ENCODE peak calls at places on chromosome 1, in eight cellular contexts. One of them, this sample, is unnamed.
A peak's percentile ranks its signal among the peaks of the same experiment; 100 is the strongest.

GRCh38 chr1:110878993-110879392 is 6.0 kb downstream of the CD53 start:
- DNase-seq in glutamatergic neuron: no peak
- DNase-seq in suprapubic skin: no peak
- DNase-seq in GM23248: no peak
- DNase-seq in aorta: no peak
- DNase-seq in T-cell: no peak
- DNase-seq in germinal center: no peak
- DNase-seq in amygdala: no peak
- DNase-seq in this sample: no peak

GRCh38 chr1:213014642-213015041 is 1.0 kb downstream of the ANGEL2 start:
- DNase-seq in glutamatergic neuron: no peak
- DNase-seq in suprapubic skin: no peak
- DNase-seq in GM23248: peak; percentile 66
- DNase-seq in aorta: no peak
- DNase-seq in T-cell: no peak
- DNase-seq in germinal center: no peak
- DNase-seq in amygdala: no peak
- DNase-seq in this sample: peak; percentile 10

GRCh38 chr1:234868296-234869147 is 258.5 kb upstream of the IRF2BP2 start:
- DNase-seq in glutamatergic neuron: no peak
- DNase-seq in suprapubic skin: no peak
- DNase-seq in GM23248: no peak
- DNase-seq in aorta: no peak
- DNase-seq in T-cell: no peak
- DNase-seq in germinal center: no peak
- DNase-seq in amygdala: no peak
- DNase-seq in this sample: no peak

GRCh38 chr1:150970818-150971582 is 3.6 kb downstream of the CERS2 start:
- DNase-seq in glutamatergic neuron: peak; percentile 46
- DNase-seq in suprapubic skin: peak; percentile 91
- DNase-seq in GM23248: peak; percentile 77
- DNase-seq in aorta: peak; percentile 86
- DNase-seq in T-cell: no peak
- DNase-seq in germinal center: no peak
- DNase-seq in amygdala: peak; percentile 37
- DNase-seq in this sample: peak; percentile 58

GRCh38 chr1:53069663-53070327 is 7.8 kb downstream of the PODN start:
- DNase-seq in glutamatergic neuron: no peak
- DNase-seq in suprapubic skin: peak; percentile 55
- DNase-seq in GM23248: no peak
- DNase-seq in aorta: peak; percentile 41
- DNase-seq in T-cell: no peak
- DNase-seq in germinal center: no peak
- DNase-seq in amygdala: no peak
- DNase-seq in this sample: no peak

GRCh38 chr1:1365875-1366698 is 7.7 kb upstream of the MXRA8 start:
- DNase-seq in glutamatergic neuron: no peak
- DNase-seq in suprapubic skin: no peak
- DNase-seq in GM23248: no peak
- DNase-seq in aorta: no peak
- DNase-seq in T-cell: no peak
- DNase-seq in germinal center: no peak
- DNase-seq in amygdala: no peak
- DNase-seq in this sample: no peak

GRCh38 chr1:14954210-14954609 is 199.3 kb upstream of the TMEM51 start:
- DNase-seq in glutamatergic neuron: no peak
- DNase-seq in suprapubic skin: no peak
- DNase-seq in GM23248: peak; percentile 69
- DNase-seq in aorta: no peak
- DNase-seq in T-cell: no peak
- DNase-seq in germinal center: no peak
- DNase-seq in amygdala: no peak
- DNase-seq in this sample: peak; percentile 92

GRCh38 chr1:193533883-193534282 is 347.5 kb upstream of the B3GALT2 start:
- DNase-seq in glutamatergic neuron: no peak
- DNase-seq in suprapubic skin: no peak
- DNase-seq in GM23248: no peak
- DNase-seq in aorta: no peak
- DNase-seq in T-cell: no peak
- DNase-seq in germinal center: no peak
- DNase-seq in amygdala: no peak
- DNase-seq in this sample: no peak

GRCh38 chr1:145891587-145892485 is 6.2 kb upstream of the ANKRD35 start:
- DNase-seq in glutamatergic neuron: peak; percentile 94
- DNase-seq in suprapubic skin: peak; percentile 96
- DNase-seq in GM23248: peak; percentile 96
- DNase-seq in aorta: peak; percentile 94
- DNase-seq in T-cell: peak; percentile 40
- DNase-seq in germinal center: peak; percentile 67
- DNase-seq in amygdala: peak; percentile 95
- DNase-seq in this sample: peak; percentile 98

GRCh38 chr1:186404454-186405051 is 28.9 kb downstream of the ODR4 start:
- DNase-seq in glutamatergic neuron: no peak
- DNase-seq in suprapubic skin: no peak
- DNase-seq in GM23248: peak; percentile 85
- DNase-seq in aorta: no peak
- DNase-seq in T-cell: no peak
- DNase-seq in germinal center: peak; percentile 35
- DNase-seq in amygdala: no peak
- DNase-seq in this sample: peak; percentile 49

This sample was measured in EL.